ENCODE peak calls at places on chromosomes 3 and 15, in five cellular contexts. V is transverse colon; G is CD4-positive, alpha-beta memory T cell; K is vagina; E is tibial artery. Z is an unnamed sample.

GRCh38 chr3:146130881-146131371 is 30.1 kb downstream of the PLOD2 start:
- DNase-seq in V (no peak), G (no peak), K (no peak), E (no peak), Z (no peak)

GRCh38 chr3:179681492-179682263 is 28.8 kb downstream of the USP13 start:
- DNase-seq in V (no peak), G (no peak), K (no peak), E (no peak), Z (no peak)

GRCh38 chr3:59327324-59327939 is 277.6 kb upstream of the CFAP20DC start:
- DNase-seq in V (no peak), G (no peak), K (no peak), E (no peak), Z (no peak)

GRCh38 chr15:81327526-81327925 is 3.6 kb upstream of the STARD5 start:
- DNase-seq in V (no peak), G (no peak), K (no peak), E (no peak), Z (no peak)

GRCh38 chr3:154275965-154276364 is 48.3 kb downstream of the DHX36 start:
- DNase-seq in V (no peak), G (no peak), K (no peak), E (no peak), Z (no peak)

GRCh38 chr3:142577701-142578308 is 728 bp downstream of the ATR start:
- DNase-seq in V (no peak), G (peak; percentile 3), K (no peak), E (no peak), Z (peak; percentile 6)

GRCh38 chr3:74631341-74631740 is 16.9 kb upstream of the CNTN3 start:
- DNase-seq in V (no peak), G (no peak), K (no peak), E (no peak), Z (no peak)

GRCh38 chr3:146184616-146185015 is 23.6 kb upstream of the PLOD2 start:
- DNase-seq in V (no peak), G (no peak), K (no peak), E (no peak), Z (no peak)

GRCh38 chr3:160455846-160456245 is 6.3 kb upstream of the TRIM59 start:
- DNase-seq in V (no peak), G (no peak), K (no peak), E (no peak), Z (no peak)

GRCh38 chr3:117563063-117563462 is 853.5 kb downstream of the TUSC7 start:
- DNase-seq in V (no peak), G (no peak), K (no peak), E (no peak), Z (no peak)

GRCh38 chr15:38899300-38899699 is 334.7 kb upstream of the RASGRP1 start:
- DNase-seq in V (no peak), G (no peak), K (no peak), E (no peak), Z (no peak)

GRCh38 chr3:16177962-16178627 is 3.6 kb downstream of the GALNT15 start:
- DNase-seq in V (peak; percentile 79), G (peak; percentile 38), K (no peak), E (peak; percentile 80), Z (no peak)

GRCh38 chr3:193295985-193296384 is 55.0 kb downstream of the PLAAT1 start:
- DNase-seq in V (no peak), G (no peak), K (no peak), E (no peak), Z (no peak)

GRCh38 chr15:66928784-66929183 is 136.6 kb upstream of the SMAD3 start:
- DNase-seq in V (no peak), G (no peak), K (no peak), E (no peak), Z (no peak)

GRCh38 chr3:193816656-193817311 is 223.8 kb downstream of the OPA1 start:
- DNase-seq in V (peak; percentile 83), G (no peak), K (peak; percentile 90), E (peak; percentile 33), Z (no peak)

GRCh38 chr15:77864211-77865105 is 213.1 kb downstream of the TBC1D2B start:
- DNase-seq in V (peak; percentile 5), G (no peak), K (no peak), E (no peak), Z (no peak)

GRCh38 chr15:100781061-100781960 is 98.3 kb upstream of the ALDH1A3 start:
- DNase-seq in V (no peak), G (no peak), K (peak; percentile 61), E (peak; percentile 13), Z (no peak)

GRCh38 chr3:193729601-193730000 is 136.6 kb downstream of the OPA1 start:
- DNase-seq in V (no peak), G (no peak), K (no peak), E (no peak), Z (no peak)

GRCh38 chr15:88834211-88834812 is 31.1 kb downstream of the ACAN start:
- DNase-seq in V (peak; percentile 24), G (peak; percentile 9), K (no peak), E (peak; percentile 52), Z (no peak)

GRCh38 chr3:193813506-193813850 is 220.5 kb downstream of the OPA1 start:
- DNase-seq in V (no peak), G (no peak), K (no peak), E (no peak), Z (no peak)

GRCh38 chr3:73504255-73504654 is 120.5 kb downstream of the PDZRN3 start:
- DNase-seq in V (no peak), G (no peak), K (no peak), E (no peak), Z (no peak)

GRCh38 chr3:56303508-56303907 is 164.8 kb downstream of the ERC2 start:
- DNase-seq in V (no peak), G (no peak), K (no peak), E (no peak), Z (no peak)

GRCh38 chr3:5290915-5291314 is 103.4 kb downstream of the EDEM1 start:
- DNase-seq in V (no peak), G (no peak), K (no peak), E (no peak), Z (no peak)

GRCh38 chr15:34890424-34890823 is 79.1 kb downstream of the AQR start:
- DNase-seq in V (no peak), G (no peak), K (no peak), E (no peak), Z (no peak)

GRCh38 chr15:80480909-80481308 is 76.7 kb downstream of the ARNT2 start:
- DNase-seq in V (peak; percentile 22), G (no peak), K (no peak), E (peak; percentile 78), Z (no peak)

GRCh38 chr15:31511707-31512310 is 185.2 kb downstream of the KLF13 start:
- DNase-seq in V (no peak), G (peak; percentile 48), K (no peak), E (no peak), Z (peak; percentile 26)

GRCh38 chr3:10764314-10765051 is 51.5 kb upstream of the SLC6A11 start:
- DNase-seq in V (no peak), G (no peak), K (peak; percentile 89), E (no peak), Z (no peak)

GRCh38 chr3:129593230-129593594 is 13.3 kb downstream of the PLXND1 start:
- DNase-seq in V (no peak), G (no peak), K (no peak), E (no peak), Z (no peak)

DNA sequence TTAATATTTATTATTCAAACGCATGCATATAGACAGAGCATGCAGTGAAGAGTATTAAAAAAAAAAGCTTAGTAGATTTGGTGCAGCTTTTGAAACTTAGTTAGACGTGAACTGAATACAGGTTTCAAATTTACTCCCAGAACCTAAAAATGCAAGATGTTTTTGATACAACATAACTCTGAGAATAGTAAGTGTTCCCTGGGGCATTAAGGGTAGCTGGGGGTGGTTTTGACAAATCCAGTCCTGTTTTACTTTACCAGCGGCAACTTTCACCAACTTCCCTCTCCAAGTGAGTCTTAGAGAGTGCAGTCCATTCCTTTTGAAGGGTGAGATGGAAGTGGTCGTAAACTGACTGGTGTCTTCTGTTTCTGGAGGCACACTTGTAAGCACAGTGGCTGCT is 11.2 kb downstream of the NCBP2 start:
- DNase-seq in V (no peak), G (no peak), K (no peak), E (no peak), Z (no peak)
- H3K36me3 ChIP-seq in V (no peaks in the 10 kb centered on the region), G (peaks cover 61% of the 10 kb centered on the region), K (no peaks in the 10 kb centered on the region), E (peaks cover 92% of the 10 kb centered on the region), Z (peaks cover 72% of the 10 kb centered on the region)

GRCh38 chr3:38580450-38581382 is 68.8 kb downstream of the SCN5A start:
- DNase-seq in V (peak; percentile 4), G (no peak), K (peak; percentile 82), E (peak; percentile 18), Z (no peak)

GRCh38 chr3:38583688-38584087 is 65.8 kb downstream of the SCN5A start:
- DNase-seq in V (peak; percentile 1), G (no peak), K (peak; percentile 55), E (peak; percentile 7), Z (no peak)

GRCh38 chr3:38582316-38582715 is 67.2 kb downstream of the SCN5A start:
- DNase-seq in V (peak; percentile 5), G (no peak), K (peak; percentile 31), E (no peak), Z (no peak)

GRCh38 chr3:38582941-38583645 is 66.4 kb downstream of the SCN5A start:
- DNase-seq in V (peak; percentile 4), G (no peak), K (peak; percentile 82), E (peak; percentile 17), Z (no peak)

GRCh38 chr3:38581774-38582173 is 67.7 kb downstream of the SCN5A start:
- DNase-seq in V (peak; percentile 2), G (no peak), K (peak; percentile 91), E (peak; percentile 8), Z (no peak)
- H3K4me1 ChIP-seq in V (no peaks in the 10 kb centered on the region), G (no peaks in the 10 kb centered on the region), K (no peaks in the 10 kb centered on the region), E (no peaks in the 10 kb centered on the region), Z (no peaks in the 10 kb centered on the region)

DNA sequence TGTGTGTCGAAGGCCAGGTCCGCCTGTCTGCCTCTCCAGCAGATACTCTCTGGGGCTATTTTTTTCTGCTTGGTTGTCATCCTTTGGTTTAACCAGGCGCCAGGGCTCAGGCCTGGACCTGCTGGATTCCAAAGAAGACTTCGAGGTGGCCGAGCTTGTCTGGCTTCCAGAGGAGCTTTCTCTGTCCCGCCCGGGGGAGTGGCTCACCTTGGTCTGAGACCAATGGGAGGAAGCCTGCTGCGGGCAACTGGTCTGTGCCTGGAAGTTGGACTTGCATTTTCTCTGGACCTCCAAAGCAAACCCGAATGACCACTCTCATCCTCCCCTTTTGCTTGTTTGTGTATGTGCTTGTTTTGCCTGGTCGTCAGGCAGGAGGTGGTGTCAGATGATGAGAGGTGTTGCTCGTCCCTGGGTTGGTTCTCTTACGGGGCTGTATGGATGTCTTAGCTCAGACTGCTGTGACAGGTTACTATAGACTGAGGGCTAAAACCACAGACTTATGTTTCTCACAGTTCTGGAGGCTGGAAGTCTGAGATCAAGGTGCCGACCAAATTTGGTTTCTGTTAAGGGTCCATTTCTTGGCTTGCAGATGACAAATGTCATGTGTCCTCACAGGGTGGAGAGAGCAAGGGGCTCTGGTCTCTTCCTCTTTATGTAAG is 19.3 kb downstream of the IGF1R start:
- DNase-seq in V (no peak), G (no peak), K (no peak), E (no peak), Z (no peak)
- H3K27ac ChIP-seq in V (no peak overlapping the region), G (no peak overlapping the region), K (peak overlapping the region; percentile 75), E (peak overlapping the region; percentile 61), Z (no peak overlapping the region)

DNA sequence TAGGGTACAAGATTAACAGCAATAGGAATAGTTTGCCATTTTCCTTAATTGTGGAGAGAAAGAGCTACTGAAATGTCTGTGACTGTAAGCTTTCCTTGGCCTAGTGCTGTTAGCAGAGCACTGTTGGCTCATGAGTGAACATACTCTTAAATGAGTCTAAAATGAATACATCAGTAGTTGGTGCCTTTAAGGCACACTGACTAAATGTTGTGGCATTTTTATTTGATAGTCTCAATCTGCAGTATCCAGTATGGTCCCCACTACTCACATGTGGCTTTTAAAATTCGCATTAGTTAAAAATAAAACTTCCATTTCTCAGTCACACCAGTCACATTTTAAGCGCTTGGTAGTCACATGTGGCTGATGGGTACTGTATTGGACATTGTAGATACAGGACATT is 28.2 kb downstream of the CHD2 start:
- DNase-seq in V (no peak), G (no peak), K (no peak), E (no peak), Z (no peak)
- H3K36me3 ChIP-seq in V (no peaks in the 10 kb centered on the region), G (peaks cover 83% of the 10 kb centered on the region), K (no peaks in the 10 kb centered on the region), E (peaks cover 83% of the 10 kb centered on the region), Z (peaks cover 94% of the 10 kb centered on the region)

Z was measured in CD4-positive, CD25-positive, alpha-beta regulatory T cell.